ENCODE peak calls at places on chromosomes 7 and 10, in four cellular contexts. H is heart right ventricle, I is IMR-90, L is mesendoderm. U is an unnamed sample.

GRCh38 chr7:156655983-156656382 is 15.4 kb downstream of the RNF32 start:
- DNase-seq in H (no peak), L (no peak), I (no peak), U (no peak)

GRCh38 chr7:44587843-44588711 is 6.0 kb upstream of the TMED4 start:
- DNase-seq in I (peak; percentile 66), H (peak; percentile 55), L (no peak), U (peak; percentile 52)

GRCh38 chr10:101762736-101763135 is 13.2 kb downstream of the FGF8 start:
- DNase-seq in L (no peak), I (no peak), H (no peak), U (no peak)

GRCh38 chr7:55794527-55794926 is 68.0 kb downstream of the SEPTIN14 start:
- DNase-seq in H (no peak), L (no peak), I (no peak), U (no peak)

GRCh38 chr10:101233863-101234262 is 4.6 kb upstream of the LBX1 start:
- DNase-seq in L (no peak), I (no peak), H (no peak), U (no peak)

GRCh38 chr7:39353615-39354376 is 212.4 kb upstream of the YAE1 start:
- DNase-seq in I (no peak), L (peak; percentile 95), H (peak; percentile 13), U (no peak)

GRCh38 chr7:128948312-128948973 is 10.7 kb downstream of the IRF5 start:
- DNase-seq in L (no peak), H (no peak), I (no peak), U (no peak)

GRCh38 chr7:114298011-114298410 is 116.6 kb upstream of the FOXP2 start:
- DNase-seq in I (no peak), H (no peak), L (no peak), U (peak; percentile 7)

GRCh38 chr7:108459922-108460551 is 3.8 kb upstream of the NRCAM start:
- DNase-seq in I (no peak), H (no peak), L (peak; percentile 51), U (no peak)

GRCh38 chr7:121406866-121407439 is 10.8 kb upstream of the FAM3C start:
- DNase-seq in H (no peak), I (no peak), L (no peak), U (no peak)

GRCh38 chr7:157429001-157429679 is 92.3 kb downstream of the DNAJB6 start:
- DNase-seq in I (no peak), H (no peak), L (no peak), U (no peak)

GRCh38 chr10:35912615-35913170 is 270.6 kb upstream of the FZD8 start:
- DNase-seq in H (no peak), I (peak; percentile 82), L (peak; percentile 75), U (no peak)

GRCh38 chr7:57423768-57424167 is 26.2 kb upstream of the ZNF716 start:
- DNase-seq in H (no peak), L (no peak), I (no peak), U (no peak)

GRCh38 chr10:69334258-69335062 is 56.2 kb downstream of the HK1 start:
- DNase-seq in L (peak; percentile 92), I (no peak), H (no peak), U (no peak)

GRCh38 chr7:5393748-5394147 is 29.9 kb downstream of the TNRC18 start:
- DNase-seq in I (no peak), L (no peak), H (no peak), U (no peak)

GRCh38 chr7:41691286-41691966 is 11.5 kb downstream of the INHBA start:
- DNase-seq in I (peak; percentile 32), H (no peak), L (no peak), U (no peak)

GRCh38 chr7:132588596-132588995 is 12.3 kb upstream of the PLXNA4 start:
- DNase-seq in H (no peak), I (no peak), L (no peak), U (no peak)

GRCh38 chr7:132580717-132581285 is 4.5 kb upstream of the PLXNA4 start:
- DNase-seq in H (peak; percentile 81), L (peak; percentile 94), I (peak; percentile 64), U (peak; percentile 69)

GRCh38 chr7:132581431-132581830 is 5.2 kb upstream of the PLXNA4 start:
- DNase-seq in L (no peak), I (no peak), H (no peak), U (no peak)

GRCh38 chr7:132580277-132580676 is 4.0 kb upstream of the PLXNA4 start:
- DNase-seq in L (peak; percentile 76), I (no peak), H (no peak), U (no peak)

GRCh38 chr7:132584796-132585494 is 8.7 kb upstream of the PLXNA4 start:
- DNase-seq in H (no peak), I (no peak), L (no peak), U (no peak)
- H3K36me3 ChIP-seq in H (no peaks in the 10 kb centered on the region), I (no peaks in the 10 kb centered on the region), L (no peaks in the 10 kb centered on the region), U (no peaks in the 10 kb centered on the region)

DNA sequence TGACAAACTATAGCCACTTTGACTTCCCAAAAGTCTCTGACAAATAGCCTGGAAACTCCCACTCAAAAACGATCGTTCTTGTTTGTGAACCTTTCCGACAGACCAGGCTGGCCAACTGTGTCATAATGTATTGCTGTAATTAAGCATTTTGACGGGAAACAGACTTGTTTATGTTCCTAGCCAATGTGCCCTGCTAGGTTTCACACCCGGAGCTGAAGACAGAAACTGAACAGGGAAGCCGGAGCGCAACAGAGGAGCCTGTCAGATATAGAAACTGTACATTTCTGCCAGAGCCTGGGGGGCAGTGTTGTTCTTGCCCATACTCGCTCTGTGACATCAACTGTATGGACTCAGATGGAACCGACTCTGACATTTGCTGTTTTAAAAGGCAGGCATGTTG is 55.3 kb upstream of the C7orf33 start:
- DNase-seq in L (no peak), I (no peak), H (no peak), U (no peak)
- H3K4me3 ChIP-seq in L (no peak overlapping the region), I (no peak overlapping the region), H (no peak overlapping the region), U (no peak overlapping the region)

GRCh38 chr10:62652114-62652513 is 152.4 kb upstream of the ADO start:
- DNase-seq in H (no peak), I (peak; percentile 13), L (no peak), U (no peak)

GRCh38 chr10:62650411-62650810 is 154.1 kb upstream of the ADO start:
- DNase-seq in H (no peak), L (no peak), I (no peak), U (no peak)

GRCh38 chr10:62653254-62653653 is 151.3 kb upstream of the ADO start:
- DNase-seq in I (no peak), H (no peak), L (no peak), U (no peak)

GRCh38 chr10:62651341-62651740 is 153.2 kb upstream of the ADO start:
- DNase-seq in L (no peak), H (no peak), I (peak; percentile 4), U (no peak)

GRCh38 chr10:62652564-62652963 is 152.0 kb upstream of the ADO start:
- DNase-seq in H (no peak), L (no peak), I (no peak), U (no peak)
- H3K4me1 ChIP-seq in H (no peaks in the 10 kb centered on the region), L (no peaks in the 10 kb centered on the region), I (no peaks in the 10 kb centered on the region), U (no peaks in the 10 kb centered on the region)

GRCh38 chr7:99473315-99473596 is 566 bp downstream of the ZNF789 start:
- DNase-seq in H (no peak), L (peak; percentile 77), I (peak; percentile 82), U (peak; percentile 38)

GRCh38 chr7:99476107-99476506 is 3.4 kb downstream of the ZNF789 start:
- DNase-seq in H (no peak), I (no peak), L (no peak), U (no peak)

DNA sequence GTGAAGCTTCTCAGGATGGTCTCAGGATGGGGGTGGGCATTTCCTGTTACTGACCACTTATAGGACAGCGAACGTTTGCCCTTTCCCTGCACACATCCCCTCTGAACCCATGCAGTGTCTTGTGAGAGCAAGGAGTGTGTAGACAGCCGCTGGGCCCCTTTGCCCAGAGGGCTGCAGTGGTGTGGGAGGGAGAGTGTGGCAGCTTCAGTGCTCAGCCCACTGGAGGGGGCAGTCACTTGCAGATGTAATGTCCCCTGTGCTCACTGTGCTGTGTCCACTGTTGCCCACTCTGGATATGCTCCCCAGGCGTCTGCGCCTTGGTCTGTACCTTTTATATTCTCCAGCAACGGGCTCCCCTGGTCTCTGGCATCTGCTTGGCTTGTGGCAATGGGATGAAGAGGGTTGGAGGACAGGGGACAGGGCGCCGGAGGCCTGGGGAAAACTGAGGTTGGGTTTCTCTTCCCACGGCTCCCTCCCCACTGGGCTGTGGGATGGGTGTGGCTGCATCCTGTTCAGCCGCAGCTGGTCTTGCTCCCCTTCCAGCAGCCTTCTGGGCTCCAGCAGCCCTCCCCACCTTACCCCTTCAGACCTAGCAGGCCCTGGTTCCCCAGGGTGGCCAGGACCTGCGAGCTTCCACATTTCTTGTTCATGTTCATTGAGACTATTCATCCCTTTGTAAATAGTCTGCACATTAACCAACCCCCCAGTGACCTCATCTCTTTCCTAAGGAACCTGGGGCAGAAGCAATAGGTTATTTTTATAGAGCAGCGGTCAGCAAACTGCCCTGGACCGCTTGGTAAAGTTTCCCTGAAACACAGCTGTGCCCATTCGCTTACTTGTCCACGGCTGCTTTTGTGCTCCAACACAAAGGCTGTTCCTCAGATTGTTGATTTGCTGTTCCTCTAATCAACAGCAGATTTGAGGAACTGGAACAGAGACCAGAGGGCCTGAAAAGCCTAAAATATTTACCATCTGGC is 6.1 kb downstream of the ZNF789 start:
- DNase-seq in I (no peak), H (no peak), L (no peak), U (no peak)
- H3K36me3 ChIP-seq in I (peaks cover 14% of the 10 kb centered on the region), H (peaks cover 43% of the 10 kb centered on the region), L (peaks cover 5% of the 10 kb centered on the region), U (peaks cover 75% of the 10 kb centered on the region)

DNA sequence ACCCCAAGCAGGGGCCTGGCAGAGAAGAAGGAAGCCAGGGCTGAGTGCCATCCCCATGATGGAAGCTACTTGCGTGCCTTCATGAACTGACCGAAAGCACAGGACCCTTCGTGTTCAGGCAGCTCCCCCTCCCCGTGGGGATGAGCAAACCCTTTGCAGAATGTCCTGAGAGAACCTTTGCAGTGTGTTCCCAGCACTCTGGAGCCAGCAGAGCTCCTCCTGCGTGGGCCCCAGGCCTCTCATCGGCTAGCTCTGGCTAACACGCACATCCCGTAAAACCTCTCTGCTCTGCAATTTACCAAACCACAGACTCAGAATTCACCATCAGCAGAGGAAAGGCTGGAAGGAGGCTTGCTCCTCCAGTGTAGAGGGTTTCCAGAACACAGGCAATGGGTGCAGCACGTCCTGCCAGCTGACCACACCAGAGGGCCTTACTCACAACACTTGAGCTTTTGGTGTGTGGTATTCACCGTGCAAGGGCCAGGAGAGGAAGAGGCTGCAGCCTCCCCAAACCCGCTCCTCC is 3.1 kb downstream of the SH3PXD2A start:
- DNase-seq in L (no peak), H (peak; percentile 47), I (peak; percentile 52), U (no peak)
- H3K4me3 ChIP-seq in L (no peak overlapping the region), H (no peak overlapping the region), I (no peak overlapping the region), U (no peak overlapping the region)

DNA sequence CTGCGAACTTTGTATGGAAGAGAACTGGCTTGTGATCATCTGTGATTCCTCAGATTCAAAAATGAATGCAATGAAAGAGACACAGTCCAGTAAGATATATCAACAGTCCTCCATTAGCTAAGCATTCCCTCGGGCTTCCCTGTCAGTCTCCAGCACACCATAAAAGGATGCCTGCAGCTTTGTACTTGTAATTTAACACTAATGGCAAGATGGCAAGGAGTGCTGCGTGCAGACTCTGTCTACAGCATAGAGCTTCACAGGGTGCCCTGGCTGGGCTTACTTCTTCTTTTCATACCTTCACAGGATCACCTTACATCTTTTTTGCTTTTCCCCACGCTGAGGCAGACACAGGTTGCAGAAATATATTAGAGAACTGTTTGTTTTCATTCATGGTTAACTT is 200.0 kb downstream of the GFRA1 start:
- DNase-seq in H (no peak), L (no peak), I (no peak), U (no peak)
- H3K4me1 ChIP-seq in H (no peaks in the 10 kb centered on the region), L (no peaks in the 10 kb centered on the region), I (no peaks in the 10 kb centered on the region), U (no peaks in the 10 kb centered on the region)

U was measured in DND-41.